ENCODE peak calls at places on chromosome 6, in eight cellular contexts. X is ovary, O is A549, G is breast epithelium, H is HepG2, U is adrenal gland, Z is heart left ventricle, C is endothelial cell of umbilical vein. Y is an unnamed sample. For H3K9me3, the result is how much of the 10 kb centered on the place peaks cover.

GRCh38 chr6:149936743-149937142 is 5.1 kb upstream of the ULBP2 start:
- DNase-seq in X (no peak), O (no peak), G (no peak), H (no peak), U (no peak), Z (no peak), C (no peak), Y (no peak)

GRCh38 chr6:137122612-137123011 is 50.8 kb downstream of the IL22RA2 start:
- DNase-seq in X (no peak), O (no peak), G (no peak), H (no peak), U (no peak), Z (no peak), C (no peak), Y (no peak)

GRCh38 chr6:145245119-145245518 is 490.2 kb downstream of the EPM2A start:
- DNase-seq in X (no peak), O (no peak), G (no peak), H (no peak), U (no peak), Z (no peak), C (no peak), Y (no peak)

GRCh38 chr6:135465307-135465706 is 32.2 kb downstream of the AHI1 start:
- DNase-seq in X (no peak), O (no peak), G (no peak), H (no peak), U (no peak), Z (no peak), C (no peak), Y (no peak)

GRCh38 chr6:35080016-35080680 is 61.0 kb downstream of the TCP11 start:
- DNase-seq in X (no peak), O (no peak), G (no peak), H (no peak), U (peak), Z (no peak), C (no peak), Y (peak)

GRCh38 chr6:7468382-7469081 is 72.9 kb upstream of the DSP start:
- DNase-seq in X (peak), O (peak), G (no peak), H (no peak), U (peak), Z (peak), C (peak), Y (no peak)

GRCh38 chr6:105755885-105756284 is 330.3 kb upstream of the PRDM1 start:
- DNase-seq in X (no peak), O (no peak), G (no peak), H (no peak), U (no peak), Z (no peak), C (no peak), Y (no peak)

GRCh38 chr6:75207211-75207984 is 1.5 kb upstream of the COL12A1 start:
- DNase-seq in X (peak), O (no peak), G (no peak), H (no peak), U (no peak), Z (no peak), C (peak), Y (no peak)

GRCh38 chr6:36794704-36795065 is 44.6 kb downstream of the CPNE5 start:
- DNase-seq in X (no peak), O (no peak), G (no peak), H (no peak), U (no peak), Z (no peak), C (no peak), Y (no peak)

GRCh38 chr6:2790588-2790987 is 25.4 kb downstream of the WRNIP1 start:
- DNase-seq in X (no peak), O (peak), G (no peak), H (no peak), U (no peak), Z (no peak), C (no peak), Y (no peak)

GRCh38 chr6:148776321-148776966 is 29.6 kb downstream of the UST start:
- DNase-seq in X (no peak), O (peak), G (no peak), H (no peak), U (peak), Z (no peak), C (no peak), Y (no peak)

GRCh38 chr6:63839485-63839884 is 203.9 kb downstream of the PHF3 start:
- DNase-seq in X (no peak), O (no peak), G (no peak), H (no peak), U (no peak), Z (no peak), C (no peak), Y (no peak)

GRCh38 chr6:109182590-109182989 is 87.3 kb downstream of the CEP57L1 start:
- DNase-seq in X (no peak), O (no peak), G (no peak), H (peak), U (no peak), Z (no peak), C (no peak), Y (no peak)

GRCh38 chr6:79949235-79949634 is 1.9 kb upstream of the ELOVL4 start:
- DNase-seq in X (no peak), O (peak), G (no peak), H (peak), U (peak), Z (no peak), C (peak), Y (no peak)

GRCh38 chr6:155303361-155303870 is 10.9 kb downstream of the TFB1M start:
- DNase-seq in X (no peak), O (no peak), G (no peak), H (no peak), U (no peak), Z (no peak), C (no peak), Y (no peak)

GRCh38 chr6:8236956-8237355 is 134.6 kb upstream of the EEF1E1 start:
- DNase-seq in X (no peak), O (no peak), G (no peak), H (no peak), U (no peak), Z (no peak), C (no peak), Y (no peak)

GRCh38 chr6:167351656-167352354 is 26.9 kb downstream of the TTLL2 start:
- DNase-seq in X (no peak), O (no peak), G (no peak), H (no peak), U (no peak), Z (no peak), C (no peak), Y (no peak)
- TF ChIP-seq CTCF in X (no peak), O (no peak), G (no peak), H (no peak), U (no peak), Z (no peak), C (no peak), Y (no peak)

GRCh38 chr6:169905041-169905807 is 153.8 kb downstream of the ERMARD start:
- DNase-seq in X (peak), O (no peak), G (no peak), H (no peak), U (peak), Z (peak), C (peak), Y (peak)

GRCh38 chr6:169904051-169904922 is 152.9 kb downstream of the ERMARD start:
- DNase-seq in X (peak), O (no peak), G (no peak), H (no peak), U (no peak), Z (no peak), C (peak), Y (peak)

GRCh38 chr6:169902604-169903003 is 151.2 kb downstream of the ERMARD start:
- DNase-seq in X (no peak), O (no peak), G (no peak), H (no peak), U (no peak), Z (no peak), C (no peak), Y (no peak)

GRCh38 chr6:169902070-169902469 is 150.6 kb downstream of the ERMARD start:
- DNase-seq in X (no peak), O (no peak), G (no peak), H (no peak), U (no peak), Z (no peak), C (no peak), Y (no peak)

GRCh38 chr6:169903122-169903521 is 151.7 kb downstream of the ERMARD start:
- DNase-seq in X (no peak), O (no peak), G (no peak), H (no peak), U (no peak), Z (no peak), C (no peak), Y (no peak)
- H3K9me3 ChIP-seq in X (under half), O (under half), G (under half), H (under half), U (under half), Z (under half), C (under half), Y (under half)

GRCh38 chr6:111589366-111589765 is 16.3 kb downstream of the TRAF3IP2 start:
- DNase-seq in X (no peak), O (peak), G (no peak), H (peak), U (peak), Z (no peak), C (peak), Y (no peak)
- TF ChIP-seq POLR2A in X (no peak), O (no peak), G (no peak), H (no peak), U (peak), Z (no peak), C (no peak), Y (no peak)

GRCh38 chr6:42569102-42570028 is 5.5 kb downstream of the UBR2 start:
- DNase-seq in X (no peak), O (no peak), G (no peak), H (no peak), U (no peak), Z (no peak), C (peak), Y (no peak)
- TF ChIP-seq CTCF in X (no peak), O (no peak), G (no peak), H (no peak), U (no peak), Z (no peak), C (no peak), Y (no peak)

GRCh38 chr6:322940-323729 is 30.8 kb downstream of the DUSP22 start:
- DNase-seq in X (no peak), O (no peak), G (no peak), H (no peak), U (no peak), Z (no peak), C (no peak), Y (no peak)
- H3K9me3 ChIP-seq in X (under half), O (under half), G (under half), H (under half), U (under half), Z (under half), C (under half), Y (under half)

DNA sequence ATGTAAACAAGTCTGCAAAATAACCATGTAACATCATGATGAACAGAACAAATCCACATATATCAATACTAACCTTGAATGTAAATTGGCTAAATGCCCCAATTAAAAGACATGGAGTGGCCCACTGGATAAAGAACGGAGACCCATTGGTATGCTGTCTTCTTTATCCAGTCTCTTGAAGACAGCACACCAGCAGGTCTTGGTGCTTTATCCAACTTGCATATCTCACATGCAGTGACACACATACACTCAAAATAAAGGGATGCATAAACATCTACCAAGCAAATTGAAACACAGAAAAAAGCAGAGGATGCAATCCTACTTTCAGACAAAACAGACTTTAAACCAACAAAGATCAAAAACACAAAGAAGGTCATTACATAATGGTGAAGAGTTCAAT is 30.3 kb upstream of the EPB41L2 start:
- DNase-seq in X (no peak), O (no peak), G (no peak), H (no peak), U (no peak), Z (no peak), C (no peak), Y (no peak)
- TF ChIP-seq POLR2A in X (no peak), O (no peak), G (no peak), H (no peak), U (no peak), Z (no peak), C (no peak), Y (no peak)